ENCODE peak calls at places on chromosomes 7 and 10, in ten cellular contexts. One of them, this sample, is unnamed.

GRCh38 chr7:127393370-127394058 is 1.0 kb upstream of the ZNF800 start:
- DNase-seq in AG04450: no peak
- DNase-seq in GM10248: no peak
- DNase-seq in lower lobe of right lung: peak; percentile 46
- DNase-seq in transverse colon: no peak
- DNase-seq in uterus: peak; percentile 24
- DNase-seq in GM12865: no peak
- DNase-seq in bronchial epithelial cell: no peak
- DNase-seq in Calu3: no peak
- DNase-seq in sigmoid colon: peak; percentile 68
- DNase-seq in this sample: no peak

GRCh38 chr10:114157912-114158311 is 16.1 kb downstream of the CCDC186 start:
- DNase-seq in AG04450: no peak
- DNase-seq in GM10248: no peak
- DNase-seq in lower lobe of right lung: no peak
- DNase-seq in transverse colon: no peak
- DNase-seq in uterus: no peak
- DNase-seq in GM12865: no peak
- DNase-seq in bronchial epithelial cell: no peak
- DNase-seq in Calu3: no peak
- DNase-seq in sigmoid colon: no peak
- DNase-seq in this sample: no peak

GRCh38 chr7:133652547-133652946 is 399.7 kb downstream of the EXOC4 start:
- DNase-seq in AG04450: no peak
- DNase-seq in GM10248: no peak
- DNase-seq in lower lobe of right lung: no peak
- DNase-seq in transverse colon: no peak
- DNase-seq in uterus: no peak
- DNase-seq in GM12865: no peak
- DNase-seq in bronchial epithelial cell: no peak
- DNase-seq in Calu3: no peak
- DNase-seq in sigmoid colon: no peak
- DNase-seq in this sample: no peak

GRCh38 chr7:42227523-42227922 is 9.5 kb downstream of the GLI3 start:
- DNase-seq in AG04450: no peak
- DNase-seq in GM10248: peak; percentile 31
- DNase-seq in lower lobe of right lung: no peak
- DNase-seq in transverse colon: no peak
- DNase-seq in uterus: no peak
- DNase-seq in GM12865: peak; percentile 65
- DNase-seq in bronchial epithelial cell: peak; percentile 62
- DNase-seq in Calu3: no peak
- DNase-seq in sigmoid colon: no peak
- DNase-seq in this sample: peak; percentile 29

GRCh38 chr7:40885503-40885902 is 750.7 kb downstream of the SUGCT start:
- DNase-seq in AG04450: no peak
- DNase-seq in GM10248: no peak
- DNase-seq in lower lobe of right lung: no peak
- DNase-seq in transverse colon: no peak
- DNase-seq in uterus: no peak
- DNase-seq in GM12865: no peak
- DNase-seq in bronchial epithelial cell: peak; percentile 39
- DNase-seq in Calu3: peak; percentile 44
- DNase-seq in sigmoid colon: no peak
- DNase-seq in this sample: no peak

GRCh38 chr7:123747620-123748141 is 1.1 kb downstream of the WASL start:
- DNase-seq in AG04450: peak; percentile 68
- DNase-seq in GM10248: peak; percentile 22
- DNase-seq in lower lobe of right lung: peak; percentile 57
- DNase-seq in transverse colon: peak; percentile 68
- DNase-seq in uterus: peak; percentile 28
- DNase-seq in GM12865: peak; percentile 45
- DNase-seq in bronchial epithelial cell: peak; percentile 80
- DNase-seq in Calu3: peak; percentile 72
- DNase-seq in sigmoid colon: peak; percentile 71
- DNase-seq in this sample: peak; percentile 29

GRCh38 chr10:101040061-101040460 is 9.0 kb downstream of the SFXN3 start:
- DNase-seq in AG04450: no peak
- DNase-seq in GM10248: no peak
- DNase-seq in lower lobe of right lung: no peak
- DNase-seq in transverse colon: no peak
- DNase-seq in uterus: no peak
- DNase-seq in GM12865: no peak
- DNase-seq in bronchial epithelial cell: no peak
- DNase-seq in Calu3: no peak
- DNase-seq in sigmoid colon: no peak
- DNase-seq in this sample: no peak

GRCh38 chr7:87028636-87029035 is 30.8 kb downstream of the ELAPOR2 start:
- DNase-seq in AG04450: no peak
- DNase-seq in GM10248: no peak
- DNase-seq in lower lobe of right lung: no peak
- DNase-seq in transverse colon: no peak
- DNase-seq in uterus: no peak
- DNase-seq in GM12865: no peak
- DNase-seq in bronchial epithelial cell: no peak
- DNase-seq in Calu3: no peak
- DNase-seq in sigmoid colon: no peak
- DNase-seq in this sample: no peak

GRCh38 chr7:30658471-30659074 is 23.7 kb downstream of the CRHR2 start:
- DNase-seq in AG04450: no peak
- DNase-seq in GM10248: no peak
- DNase-seq in lower lobe of right lung: no peak
- DNase-seq in transverse colon: no peak
- DNase-seq in uterus: no peak
- DNase-seq in GM12865: no peak
- DNase-seq in bronchial epithelial cell: no peak
- DNase-seq in Calu3: no peak
- DNase-seq in sigmoid colon: peak; percentile 30
- DNase-seq in this sample: no peak

GRCh38 chr7:47402941-47403340 is 179.0 kb downstream of the TNS3 start:
- DNase-seq in AG04450: no peak
- DNase-seq in GM10248: no peak
- DNase-seq in lower lobe of right lung: peak; percentile 42
- DNase-seq in transverse colon: peak; percentile 8
- DNase-seq in uterus: peak; percentile 59
- DNase-seq in GM12865: no peak
- DNase-seq in bronchial epithelial cell: no peak
- DNase-seq in Calu3: no peak
- DNase-seq in sigmoid colon: peak; percentile 53
- DNase-seq in this sample: no peak

GRCh38 chr7:43108255-43109011 is 4.0 kb upstream of the HECW1 start:
- DNase-seq in AG04450: no peak
- DNase-seq in GM10248: peak; percentile 60
- DNase-seq in lower lobe of right lung: peak; percentile 71
- DNase-seq in transverse colon: peak; percentile 53
- DNase-seq in uterus: no peak
- DNase-seq in GM12865: peak; percentile 74
- DNase-seq in bronchial epithelial cell: peak; percentile 64
- DNase-seq in Calu3: peak; percentile 91
- DNase-seq in sigmoid colon: no peak
- DNase-seq in this sample: peak; percentile 58

GRCh38 chr7:127731431-127732080 is 79.6 kb downstream of the SND1 start:
- DNase-seq in AG04450: no peak
- DNase-seq in GM10248: no peak
- DNase-seq in lower lobe of right lung: no peak
- DNase-seq in transverse colon: no peak
- DNase-seq in uterus: no peak
- DNase-seq in GM12865: no peak
- DNase-seq in bronchial epithelial cell: no peak
- DNase-seq in Calu3: no peak
- DNase-seq in sigmoid colon: no peak
- DNase-seq in this sample: no peak

DNA sequence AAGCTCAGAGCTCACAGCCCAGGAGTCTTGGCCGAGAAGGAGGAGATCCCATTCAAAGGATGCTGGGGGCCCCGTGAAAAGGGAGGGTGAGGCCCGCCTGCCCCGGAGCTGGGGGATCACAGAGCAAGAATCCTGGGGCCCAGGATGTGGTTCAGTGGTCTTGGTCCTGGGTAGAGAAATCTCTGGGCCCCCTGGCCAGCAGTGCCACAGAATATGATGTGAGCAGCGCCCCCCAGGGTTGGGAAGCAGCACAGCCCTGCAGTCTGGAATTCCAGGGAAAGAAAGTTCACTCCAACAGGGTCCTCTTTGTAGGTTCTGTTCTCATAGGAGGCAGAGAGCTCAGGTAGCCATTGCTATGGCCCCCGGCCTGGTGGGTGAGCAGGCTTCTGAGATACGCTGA is 77.6 kb upstream of the GNA12 start:
- DNase-seq in AG04450: no peak
- DNase-seq in GM10248: no peak
- DNase-seq in lower lobe of right lung: no peak
- DNase-seq in transverse colon: no peak
- DNase-seq in uterus: no peak
- DNase-seq in GM12865: no peak
- DNase-seq in bronchial epithelial cell: no peak
- DNase-seq in Calu3: no peak
- DNase-seq in sigmoid colon: no peak
- DNase-seq in this sample: no peak
- TF ChIP-seq CTCF in AG04450: peak; percentile 23
- TF ChIP-seq CTCF in GM10248: no peak
- TF ChIP-seq CTCF in lower lobe of right lung: peak; percentile 14
- TF ChIP-seq CTCF in transverse colon: no peak
- TF ChIP-seq CTCF in uterus: no peak
- TF ChIP-seq CTCF in GM12865: no peak
- TF ChIP-seq CTCF in bronchial epithelial cell: no peak
- TF ChIP-seq CTCF in Calu3: peak; percentile 47
- TF ChIP-seq CTCF in sigmoid colon: no peak
- TF ChIP-seq CTCF in this sample: no peak

DNA sequence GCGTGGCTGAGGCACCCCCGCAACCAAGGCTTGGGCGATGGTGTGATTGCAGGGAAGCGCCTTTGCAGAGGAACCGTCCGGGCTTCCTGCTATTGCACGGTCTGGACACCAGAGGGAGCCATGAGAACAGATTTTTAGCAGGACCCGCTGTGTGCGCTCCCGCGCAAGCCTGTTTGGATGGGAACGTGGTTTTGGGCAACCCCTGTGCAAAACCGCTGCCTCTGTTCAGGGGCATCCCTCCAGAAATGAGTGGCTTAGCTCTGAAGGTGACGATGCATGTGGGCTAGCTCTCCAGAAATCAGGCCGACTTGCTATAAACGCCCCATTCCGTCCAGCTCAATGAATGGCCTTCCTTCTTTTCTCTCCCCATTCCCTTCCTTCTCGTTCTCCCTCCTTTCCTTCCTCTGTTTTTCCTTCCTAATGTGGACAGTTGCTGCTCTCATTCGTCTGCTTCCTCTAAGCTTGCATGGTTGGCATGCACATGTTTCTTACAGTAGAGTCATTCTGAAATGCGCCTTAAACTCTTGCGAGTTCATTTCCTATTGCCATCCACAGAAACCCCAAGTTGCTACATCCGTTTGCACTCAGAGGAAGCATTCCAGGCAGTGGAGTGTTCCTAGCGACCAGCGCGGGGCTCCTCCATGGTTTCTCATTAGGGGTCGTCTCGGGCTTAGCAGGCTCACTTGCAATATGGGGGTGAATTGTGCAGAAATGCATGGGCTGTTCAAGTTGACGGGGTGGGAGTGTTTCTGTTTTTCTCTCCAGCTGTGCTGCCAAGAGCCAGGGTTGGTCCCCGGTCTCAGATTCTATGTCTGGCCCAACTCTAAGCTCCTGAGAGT is 302.5 kb upstream of the GALNT17 start:
- DNase-seq in AG04450: no peak
- DNase-seq in GM10248: peak; percentile 68
- DNase-seq in lower lobe of right lung: peak; percentile 70
- DNase-seq in transverse colon: peak; percentile 60
- DNase-seq in uterus: peak; percentile 51
- DNase-seq in GM12865: peak; percentile 83
- DNase-seq in bronchial epithelial cell: peak; percentile 32
- DNase-seq in Calu3: peak; percentile 21
- DNase-seq in sigmoid colon: peak; percentile 73
- DNase-seq in this sample: peak; percentile 74
- TF ChIP-seq CTCF in AG04450: peak; percentile 86
- TF ChIP-seq CTCF in GM10248: peak; percentile 75
- TF ChIP-seq CTCF in lower lobe of right lung: peak; percentile 92
- TF ChIP-seq CTCF in transverse colon: peak; percentile 88
- TF ChIP-seq CTCF in uterus: peak; percentile 85
- TF ChIP-seq CTCF in GM12865: peak; percentile 95
- TF ChIP-seq CTCF in bronchial epithelial cell: peak; percentile 89
- TF ChIP-seq CTCF in Calu3: peak; percentile 54
- TF ChIP-seq CTCF in sigmoid colon: peak; percentile 49
- TF ChIP-seq CTCF in this sample: peak; percentile 79

GRCh38 chr7:32058017-32058416 is 12.2 kb downstream of the PDE1C start:
- DNase-seq in AG04450: no peak
- DNase-seq in GM10248: no peak
- DNase-seq in lower lobe of right lung: no peak
- DNase-seq in transverse colon: no peak
- DNase-seq in uterus: no peak
- DNase-seq in GM12865: no peak
- DNase-seq in bronchial epithelial cell: no peak
- DNase-seq in Calu3: no peak
- DNase-seq in sigmoid colon: no peak
- DNase-seq in this sample: no peak

GRCh38 chr7:32059289-32060045 is 10.7 kb downstream of the PDE1C start:
- DNase-seq in AG04450: no peak
- DNase-seq in GM10248: no peak
- DNase-seq in lower lobe of right lung: no peak
- DNase-seq in transverse colon: no peak
- DNase-seq in uterus: no peak
- DNase-seq in GM12865: no peak
- DNase-seq in bronchial epithelial cell: no peak
- DNase-seq in Calu3: no peak
- DNase-seq in sigmoid colon: no peak
- DNase-seq in this sample: no peak

GRCh38 chr7:32061346-32061745 is 8.9 kb downstream of the PDE1C start:
- DNase-seq in AG04450: no peak
- DNase-seq in GM10248: no peak
- DNase-seq in lower lobe of right lung: no peak
- DNase-seq in transverse colon: no peak
- DNase-seq in uterus: no peak
- DNase-seq in GM12865: no peak
- DNase-seq in bronchial epithelial cell: no peak
- DNase-seq in Calu3: no peak
- DNase-seq in sigmoid colon: no peak
- DNase-seq in this sample: no peak

GRCh38 chr7:32063614-32064013 is 6.6 kb downstream of the PDE1C start:
- DNase-seq in AG04450: no peak
- DNase-seq in GM10248: no peak
- DNase-seq in lower lobe of right lung: no peak
- DNase-seq in transverse colon: no peak
- DNase-seq in uterus: no peak
- DNase-seq in GM12865: no peak
- DNase-seq in bronchial epithelial cell: no peak
- DNase-seq in Calu3: no peak
- DNase-seq in sigmoid colon: no peak
- DNase-seq in this sample: no peak

GRCh38 chr7:32062150-32062549 is 8.1 kb downstream of the PDE1C start:
- DNase-seq in AG04450: no peak
- DNase-seq in GM10248: peak; percentile 32
- DNase-seq in lower lobe of right lung: peak; percentile 55
- DNase-seq in transverse colon: peak; percentile 51
- DNase-seq in uterus: no peak
- DNase-seq in GM12865: peak; percentile 45
- DNase-seq in bronchial epithelial cell: peak; percentile 2
- DNase-seq in Calu3: peak; percentile 91
- DNase-seq in sigmoid colon: peak; percentile 66
- DNase-seq in this sample: no peak
- TF ChIP-seq CTCF in AG04450: peak; percentile 39
- TF ChIP-seq CTCF in GM10248: peak; percentile 44
- TF ChIP-seq CTCF in lower lobe of right lung: peak; percentile 53
- TF ChIP-seq CTCF in transverse colon: peak; percentile 27
- TF ChIP-seq CTCF in uterus: no peak
- TF ChIP-seq CTCF in GM12865: peak; percentile 67
- TF ChIP-seq CTCF in bronchial epithelial cell: peak; percentile 43
- TF ChIP-seq CTCF in Calu3: peak; percentile 89
- TF ChIP-seq CTCF in sigmoid colon: no peak
- TF ChIP-seq CTCF in this sample: peak; percentile 27

GRCh38 chr10:86349474-86349873 is 17.1 kb downstream of the GRID1 start:
- DNase-seq in AG04450: no peak
- DNase-seq in GM10248: no peak
- DNase-seq in lower lobe of right lung: peak; percentile 10
- DNase-seq in transverse colon: no peak
- DNase-seq in uterus: no peak
- DNase-seq in GM12865: peak; percentile 40
- DNase-seq in bronchial epithelial cell: no peak
- DNase-seq in Calu3: no peak
- DNase-seq in sigmoid colon: no peak
- DNase-seq in this sample: peak; percentile 56
- TF ChIP-seq CTCF in AG04450: peak; percentile 49
- TF ChIP-seq CTCF in GM10248: peak; percentile 52
- TF ChIP-seq CTCF in lower lobe of right lung: peak; percentile 13
- TF ChIP-seq CTCF in transverse colon: no peak
- TF ChIP-seq CTCF in uterus: no peak
- TF ChIP-seq CTCF in GM12865: peak; percentile 43
- TF ChIP-seq CTCF in bronchial epithelial cell: peak; percentile 3
- TF ChIP-seq CTCF in Calu3: no peak
- TF ChIP-seq CTCF in sigmoid colon: no peak
- TF ChIP-seq CTCF in this sample: no peak

This sample was measured in GM13976.